ENCODE peak calls at places on chromosomes 1 and 21, in five cellular contexts. Y is body of pancreas, B is tibial artery, C is lung, A is Peyer's patch. G is an unnamed sample.

GRCh38 chr1:104018922-104019674 is 269.4 kb downstream of the AMY1C start:
- DNase-seq in Y (no peak), B (no peak), C (no peak), A (no peak), G (no peak)

GRCh38 chr1:91611498-91611917 is 110.9 kb downstream of the CDC7 start:
- DNase-seq in Y (no peak), B (no peak), C (no peak), A (no peak), G (peak; percentile 86)

GRCh38 chr1:160830321-160831153 is 32.1 kb downstream of the CD244 start:
- DNase-seq in Y (peak; percentile 72), B (no peak), C (peak; percentile 79), A (peak; percentile 89), G (peak; percentile 89)

GRCh38 chr21:42654913-42655796 is 1.7 kb downstream of the PDE9A start:
- DNase-seq in Y (no peak), B (no peak), C (no peak), A (no peak), G (no peak)

GRCh38 chr1:43466403-43466802 is 12.7 kb upstream of the HYI start:
- DNase-seq in Y (no peak), B (no peak), C (no peak), A (no peak), G (no peak)

GRCh38 chr1:157648317-157648716 is 50.4 kb upstream of the FCRL4 start:
- DNase-seq in Y (no peak), B (no peak), C (no peak), A (no peak), G (no peak)

GRCh38 chr1:80841261-80841660 is 959.5 kb upstream of the ADGRL2 start:
- DNase-seq in Y (no peak), B (no peak), C (no peak), A (no peak), G (no peak)

GRCh38 chr1:222020553-222020952 is 278.7 kb upstream of the DUSP10 start:
- DNase-seq in Y (no peak), B (no peak), C (no peak), A (no peak), G (no peak)

DNA sequence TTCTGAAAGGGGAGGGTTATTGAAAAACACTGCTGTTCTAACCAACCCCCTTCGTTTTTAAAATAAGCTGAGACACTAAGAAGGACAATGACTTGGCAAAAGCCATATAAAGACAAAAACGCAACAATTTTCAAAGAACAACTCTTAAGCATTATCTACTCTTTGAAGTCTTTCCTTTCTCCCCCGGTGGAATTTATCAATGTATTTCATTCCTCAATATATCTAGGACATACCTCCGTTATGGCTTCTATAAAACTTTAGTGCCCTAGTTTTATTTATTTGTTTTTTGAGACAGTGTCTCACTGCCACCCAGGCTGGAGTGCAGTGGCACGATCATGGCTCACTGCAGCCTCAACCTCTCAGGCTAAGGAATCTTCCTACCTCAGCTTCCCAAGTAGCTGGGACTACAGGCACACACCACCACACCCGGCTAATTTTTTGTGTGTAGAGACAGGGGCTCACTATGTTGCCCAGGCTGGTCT is 3.2 kb downstream of the NRDC start:
- DNase-seq in Y (no peak), B (no peak), C (no peak), A (no peak), G (no peak)
- H3K4me3 ChIP-seq in Y (no peak overlapping the region), B (no peak overlapping the region), C (no peak overlapping the region), A (no peak overlapping the region), G (no peak overlapping the region)

DNA sequence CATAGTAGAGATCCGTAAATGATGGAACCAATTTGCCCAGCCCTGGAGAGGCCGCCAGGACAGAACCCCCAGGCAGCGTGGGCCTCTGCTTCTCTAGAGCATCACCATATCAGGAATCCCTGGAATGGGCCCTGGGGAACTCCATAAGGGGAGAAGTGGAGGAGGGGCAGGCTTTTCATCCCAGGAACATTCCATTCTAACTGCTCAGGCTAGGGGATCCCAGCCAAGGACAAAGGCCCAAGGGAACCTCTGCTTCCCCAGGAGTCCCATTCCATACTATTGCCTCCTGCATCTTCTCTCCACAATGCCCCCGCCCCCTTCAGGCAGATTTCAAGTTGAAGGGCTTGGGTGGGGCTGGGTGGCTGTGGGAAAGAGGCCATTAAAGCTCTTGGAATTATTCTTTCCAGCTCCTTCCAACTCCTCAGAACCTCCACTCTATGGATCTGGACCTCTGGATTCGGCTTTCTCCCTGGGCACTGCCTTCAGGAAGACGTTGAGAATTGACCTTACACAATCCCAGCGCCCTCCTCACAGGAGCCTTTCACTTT is 6.0 kb downstream of the TRNP1 start:
- DNase-seq in Y (peak; percentile 86), B (peak; percentile 96), C (peak; percentile 85), A (peak; percentile 32), G (peak; percentile 87)
- H3K4me1 ChIP-seq in Y (peaks cover 82% of the 10 kb centered on the region), B (peaks cover 79% of the 10 kb centered on the region), C (peaks cover 4% of the 10 kb centered on the region), A (peaks cover 4% of the 10 kb centered on the region), G (peaks cover 73% of the 10 kb centered on the region)

GRCh38 chr1:111448918-111449702 is at the start of the genes ATP5PB and WDR77:
- DNase-seq in Y (peak; percentile 98), B (peak; percentile 98), C (peak; percentile 96), A (peak; percentile 91), G (peak; percentile 96)
- TF ChIP-seq CTCF in Y (no peak), B (no peak), C (no peak), A (no peak), G (no peak)

DNA sequence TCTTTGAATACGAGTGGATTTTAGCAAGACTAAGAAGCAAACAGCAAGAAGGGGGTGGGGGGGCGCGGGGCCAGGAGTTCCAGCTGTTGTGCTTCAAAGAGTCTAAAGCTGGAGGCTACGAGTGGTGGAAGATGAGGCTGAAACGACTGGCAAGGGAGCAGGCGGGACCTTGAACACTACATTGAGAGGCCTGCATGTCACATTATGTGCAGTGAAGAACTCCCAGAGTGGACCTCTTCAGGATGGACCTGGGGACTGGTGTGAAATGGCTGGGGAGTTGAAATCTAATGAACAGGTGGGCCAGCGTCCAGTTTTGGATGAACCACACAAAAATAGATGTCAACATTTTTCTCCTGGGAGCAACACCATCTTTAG is 1.1 kb downstream of the GPX7 start:
- DNase-seq in Y (no peak), B (no peak), C (no peak), A (no peak), G (no peak)
- H3K4me3 ChIP-seq in Y (no peak overlapping the region), B (peak overlapping the region; percentile 75), C (no peak overlapping the region), A (peak overlapping the region; percentile 63), G (no peak overlapping the region)

GRCh38 chr1:42318601-42319000 is 16.4 kb downstream of the FOXJ3 start:
- DNase-seq in Y (no peak), B (no peak), C (no peak), A (no peak), G (no peak)
- H3K4me1 ChIP-seq in Y (peaks cover 69% of the 10 kb centered on the region), B (peaks cover 50% of the 10 kb centered on the region), C (peaks cover 8% of the 10 kb centered on the region), A (peaks cover 21% of the 10 kb centered on the region), G (peaks cover 23% of the 10 kb centered on the region)

GRCh38 chr1:193486671-193487229 is 300.3 kb upstream of the B3GALT2 start:
- DNase-seq in Y (no peak), B (no peak), C (no peak), A (no peak), G (no peak)
- TF ChIP-seq CTCF in Y (no peak), B (no peak), C (no peak), A (no peak), G (no peak)

GRCh38 chr1:209879539-209879938 is 51.8 kb downstream of the UTP25 start:
- DNase-seq in Y (no peak), B (no peak), C (no peak), A (no peak), G (no peak)
- H3K4me3 ChIP-seq in Y (no peak overlapping the region), B (no peak overlapping the region), C (no peak overlapping the region), A (no peak overlapping the region), G (no peak overlapping the region)

GRCh38 chr1:217137210-217137871 is 414.1 kb upstream of the ESRRG start:
- DNase-seq in Y (peak; percentile 20), B (no peak), C (no peak), A (no peak), G (no peak)
- H3K4me1 ChIP-seq in Y (peaks cover 27% of the 10 kb centered on the region), B (peaks cover 25% of the 10 kb centered on the region), C (peaks cover 16% of the 10 kb centered on the region), A (no peaks in the 10 kb centered on the region), G (no peaks in the 10 kb centered on the region)